ENCODE peak calls at places on chromosomes 6 and 20, in four cellular contexts. C, Z, K and E are unnamed samples. For H3K4me1, the result is how much of the 10 kb centered on the place peaks cover.

GRCh38 chr6:31568537-31568961 is 3.5 kb upstream of the LTA start:
- DNase-seq in C (no peak), Z (no peak), K (no peak), E (peak)

GRCh38 chr6:161828355-161828754 is 554.5 kb upstream of the AGPAT4 start:
- DNase-seq in C (no peak), Z (no peak), K (no peak), E (no peak)

GRCh38 chr20:64149141-64149540 is 15.1 kb upstream of the MYT1 start:
- DNase-seq in C (peak), Z (no peak), K (no peak), E (no peak)

GRCh38 chr6:56708810-56709597 is 66.3 kb upstream of the DST start:
- DNase-seq in C (no peak), Z (no peak), K (peak), E (peak)

GRCh38 chr6:166365221-166365620 is 17.5 kb downstream of the MPC1 start:
- DNase-seq in C (no peak), Z (no peak), K (no peak), E (no peak)

GRCh38 chr6:1940381-1940780 is 305.0 kb downstream of the GMDS start:
- DNase-seq in C (no peak), Z (no peak), K (no peak), E (no peak)

GRCh38 chr6:157962601-157963084 is 19.0 kb upstream of the SYNJ2 start:
- DNase-seq in C (no peak), Z (no peak), K (no peak), E (peak)

GRCh38 chr6:31476515-31477139 is 21.3 kb upstream of the MICB start:
- DNase-seq in C (no peak), Z (no peak), K (no peak), E (no peak)

GRCh38 chr6:108565091-108565766 is 4.5 kb downstream of the FOXO3 start:
- DNase-seq in C (no peak), Z (no peak), K (no peak), E (no peak)

GRCh38 chr6:145587342-145587741 is 148.0 kb downstream of the EPM2A start:
- DNase-seq in C (no peak), Z (no peak), K (no peak), E (no peak)

GRCh38 chr6:108581237-108581931 is 20.7 kb downstream of the FOXO3 start:
- DNase-seq in C (no peak), Z (peak), K (no peak), E (peak)

GRCh38 chr20:34624628-34625027 is 52.3 kb downstream of the PIGU start:
- DNase-seq in C (no peak), Z (no peak), K (no peak), E (no peak)

GRCh38 chr6:97850458-97851218 is 567.6 kb upstream of the MMS22L start:
- DNase-seq in C (no peak), Z (no peak), K (no peak), E (no peak)

GRCh38 chr6:169619650-169620049 is 82.2 kb downstream of the WDR27 start:
- DNase-seq in C (no peak), Z (no peak), K (no peak), E (no peak)

GRCh38 chr6:37784585-37784967 is 35.0 kb upstream of the ZFAND3 start:
- DNase-seq in C (no peak), Z (no peak), K (no peak), E (no peak)

GRCh38 chr6:164207024-164207423 is 792.5 kb downstream of the QKI start:
- DNase-seq in C (no peak), Z (no peak), K (no peak), E (no peak)

GRCh38 chr6:75551367-75551952 is 50.2 kb upstream of the SENP6 start:
- DNase-seq in C (no peak), Z (no peak), K (no peak), E (peak)

GRCh38 chr20:1842281-1842680 is 52.9 kb upstream of the SIRPA start:
- DNase-seq in C (no peak), Z (no peak), K (no peak), E (no peak)

GRCh38 chr6:32968770-32969684 is 633 bp downstream of the BRD2 start:
- DNase-seq in C (peak), Z (peak), K (peak), E (peak)

GRCh38 chr20:36720510-36720909 is 25.4 kb downstream of the NDRG3 start:
- DNase-seq in C (no peak), Z (no peak), K (no peak), E (no peak)

GRCh38 chr6:162999575-163000285 is 272.0 kb downstream of the PACRG start:
- DNase-seq in C (no peak), Z (no peak), K (no peak), E (no peak)

GRCh38 chr20:10924628-10925266 is 250.9 kb upstream of the JAG1 start:
- DNase-seq in C (no peak), Z (no peak), K (peak), E (no peak)

GRCh38 chr20:8808180-8808535 is 260.7 kb upstream of the PLCB4 start:
- DNase-seq in C (no peak), Z (no peak), K (no peak), E (no peak)

GRCh38 chr6:83518946-83519489 is 6.7 kb downstream of the PRSS35 start:
- DNase-seq in C (no peak), Z (no peak), K (no peak), E (no peak)

GRCh38 chr6:151436814-151437213 is 15.1 kb downstream of the RMND1 start:
- DNase-seq in C (no peak), Z (no peak), K (no peak), E (no peak)

GRCh38 chr6:91149914-91150674 is 563.2 kb upstream of the MAP3K7 start:
- DNase-seq in C (no peak), Z (no peak), K (no peak), E (no peak)

GRCh38 chr20:53495357-53495756 is 98.3 kb downstream of the ZNF217 start:
- DNase-seq in C (no peak), Z (no peak), K (no peak), E (no peak)

GRCh38 chr20:58965270-58966064 is 15.6 kb upstream of the NELFCD start:
- DNase-seq in C (no peak), Z (no peak), K (no peak), E (no peak)

GRCh38 chr20:43563429-43563828 is 4.6 kb downstream of the SGK2 start:
- DNase-seq in C (no peak), Z (no peak), K (no peak), E (no peak)

GRCh38 chr6:121366184-121366521 is 31.9 kb upstream of the TBC1D32 start:
- DNase-seq in C (no peak), Z (no peak), K (no peak), E (no peak)

GRCh38 chr6:97177905-97178304 is 105.1 kb downstream of the MMS22L start:
- DNase-seq in C (no peak), Z (no peak), K (no peak), E (no peak)

GRCh38 chr6:136035378-136036070 is 184.0 kb downstream of the PDE7B start:
- DNase-seq in C (no peak), Z (no peak), K (no peak), E (no peak)

GRCh38 chr6:75611702-75612375 is 10.2 kb downstream of the SENP6 start:
- DNase-seq in C (no peak), Z (no peak), K (no peak), E (no peak)

GRCh38 chr6:84411060-84411629 is 183.7 kb upstream of the CEP162 start:
- DNase-seq in C (no peak), Z (no peak), K (no peak), E (no peak)

GRCh38 chr6:44580901-44581300 is 193.4 kb downstream of the CDC5L start:
- DNase-seq in C (no peak), Z (no peak), K (no peak), E (no peak)

GRCh38 chr20:4110885-4111284 is 95.5 kb upstream of the RNF24 start:
- DNase-seq in C (no peak), Z (no peak), K (no peak), E (no peak)

GRCh38 chr6:128482642-128483041 is 37.8 kb downstream of the PTPRK start:
- DNase-seq in C (no peak), Z (no peak), K (no peak), E (no peak)

GRCh38 chr6:85977661-85978060 is 335.0 kb upstream of the SYNCRIP start:
- DNase-seq in C (no peak), Z (no peak), K (no peak), E (no peak)

GRCh38 chr6:132060591-132060990 is 109.4 kb upstream of the CCN2 start:
- DNase-seq in C (no peak), Z (no peak), K (no peak), E (no peak)

GRCh38 chr6:27188885-27189418 is 58.5 kb upstream of the PRSS16 start:
- DNase-seq in C (no peak), Z (peak), K (peak), E (peak)

GRCh38 chr20:50288128-50288623 is 97.5 kb downstream of the CEBPB start:
- DNase-seq in C (no peak), Z (no peak), K (no peak), E (no peak)
- H3K4me1 ChIP-seq in C (under half), Z (half or more), K (under half), E (under half)

DNA sequence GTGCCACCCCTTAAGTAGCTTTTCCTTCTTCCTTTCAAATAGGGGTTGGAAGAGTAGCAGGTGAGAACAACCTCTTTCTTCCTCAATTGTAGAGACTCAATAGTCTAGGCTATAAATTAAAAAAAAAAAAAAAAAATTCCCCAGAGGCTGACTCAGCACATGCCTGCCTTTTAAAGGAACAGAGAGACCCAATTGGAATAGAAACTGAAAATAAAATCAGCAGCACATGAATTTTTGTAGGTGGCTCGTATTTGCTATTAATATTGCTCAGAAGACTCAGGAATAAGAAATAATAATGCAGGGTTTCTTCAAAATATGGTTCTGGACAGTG is 19.3 kb downstream of the TOP1 start:
- DNase-seq in C (no peak), Z (no peak), K (no peak), E (peak)
- H3K4me3 ChIP-seq in C (no peak), Z (peak), K (no peak), E (peak)

GRCh38 chr20:48294942-48295341 is 509.7 kb upstream of the SULF2 start:
- DNase-seq in C (no peak), Z (no peak), K (peak), E (no peak)
- H3K27ac ChIP-seq in C (peak), Z (no peak), K (peak), E (no peak)

GRCh38 chr6:34248727-34249468 is at the start of gene SMIM29:
- DNase-seq in C (peak), Z (peak), K (peak), E (peak)

GRCh38 chr6:34246249-34246562 is 2.6 kb downstream of the SMIM29 start:
- DNase-seq in C (no peak), Z (no peak), K (no peak), E (no peak)

GRCh38 chr6:34248198-34248726 is 544 bp downstream of the SMIM29 start:
- DNase-seq in C (peak), Z (peak), K (no peak), E (peak)

GRCh38 chr6:34246563-34247391 is 2.0 kb downstream of the SMIM29 start:
- DNase-seq in C (peak), Z (peak), K (peak), E (no peak)

DNA sequence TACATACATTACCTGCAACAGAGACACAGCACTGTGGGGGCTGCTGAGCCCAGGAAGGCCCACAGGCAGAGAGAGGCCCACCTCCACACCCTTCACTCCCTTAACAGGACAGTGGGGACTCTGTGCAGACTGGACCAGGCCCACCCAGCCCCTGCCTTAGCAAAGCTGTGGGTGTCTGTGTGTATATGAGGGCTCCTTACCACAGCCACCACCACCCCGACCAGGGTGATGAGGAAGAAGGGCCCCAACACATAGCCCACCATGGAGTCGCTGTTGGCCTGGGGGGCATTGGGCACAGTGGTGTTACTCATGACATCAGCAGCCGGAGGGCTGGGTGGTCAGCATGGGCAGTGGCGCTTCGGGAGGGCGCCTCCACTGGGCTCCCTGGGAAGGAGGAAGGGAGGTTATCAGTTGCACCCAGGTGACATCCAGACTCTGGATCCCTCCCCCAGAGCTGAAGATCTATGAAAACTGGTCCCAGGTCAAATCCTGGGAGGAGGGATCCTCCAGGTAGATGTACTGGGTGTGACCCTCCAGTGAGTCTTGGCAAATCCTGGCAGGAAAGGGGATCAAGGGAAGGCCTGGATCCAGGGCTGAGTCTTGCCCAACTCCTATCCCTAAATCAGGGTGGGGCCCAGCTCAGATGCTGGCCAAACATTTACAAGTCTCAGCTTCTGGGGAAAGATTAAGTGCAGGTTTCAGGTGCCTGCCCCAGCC is 1.2 kb downstream of the SMIM29 start:
- DNase-seq in C (peak), Z (no peak), K (no peak), E (no peak)
- H3K4me1 ChIP-seq in C (under half), Z (under half), K (under half), E (under half)

GRCh38 chr20:62644802-62645496 is 2.6 kb downstream of the SLCO4A1 start:
- DNase-seq in C (no peak), Z (no peak), K (no peak), E (no peak)

GRCh38 chr20:62642666-62643520 is 590 bp downstream of the SLCO4A1 start:
- DNase-seq in C (peak), Z (no peak), K (peak), E (peak)

GRCh38 chr20:62644044-62644795 is 1.9 kb downstream of the SLCO4A1 start:
- DNase-seq in C (no peak), Z (no peak), K (no peak), E (no peak)

GRCh38 chr20:62641749-62642665 is at the start of gene SLCO4A1:
- DNase-seq in C (peak), Z (peak), K (peak), E (peak)

DNA sequence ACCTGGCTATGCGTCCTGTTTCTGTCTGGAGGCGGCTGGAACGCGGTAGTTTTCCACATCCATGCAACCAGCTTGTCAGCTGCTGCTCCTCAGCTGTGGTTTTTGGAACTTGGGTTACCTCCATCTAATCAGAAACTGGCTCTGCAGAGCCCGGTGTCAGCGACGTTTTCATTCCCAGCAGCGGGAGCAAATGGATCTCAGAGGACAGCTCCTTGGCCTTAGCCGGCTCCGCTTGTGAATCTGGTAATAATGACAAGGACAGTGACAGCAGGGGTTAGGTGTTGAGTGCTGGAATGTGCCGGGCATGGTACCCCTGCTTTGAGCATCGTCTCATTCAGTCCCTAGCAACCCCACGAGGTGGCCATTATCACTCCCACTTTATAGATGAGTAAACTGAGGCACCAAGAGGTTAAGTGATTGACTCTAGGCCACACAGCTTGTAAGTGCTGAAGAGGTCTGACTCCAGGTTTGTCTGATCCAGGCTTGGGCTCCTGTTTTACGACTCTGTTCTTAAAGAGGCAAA is 1.3 kb downstream of the SLCO4A1 start:
- DNase-seq in C (no peak), Z (no peak), K (no peak), E (no peak)
- H3K4me3 ChIP-seq in C (no peak), Z (peak), K (no peak), E (peak)